ENCODE peak calls at places on chromosome 4, in five cellular contexts. V is GM23248, Z is HCT116, F is H9, M is fibroblast of lung. D is an unnamed sample.

GRCh38 chr4:75004755-75005668 is 72.1 kb downstream of the PARM1 start:
- DNase-seq in F (no peak), Z (no peak), V (no peak), M (peak; percentile 3), D (peak; percentile 70)

GRCh38 chr4:1471443-1472147 is 65.4 kb upstream of the NKX1-1 start:
- DNase-seq in V (peak; percentile 19), F (peak; percentile 28), Z (no peak), M (no peak), D (no peak)

GRCh38 chr4:121666091-121666679 is 30.6 kb downstream of the ANXA5 start:
- DNase-seq in M (no peak), Z (no peak), F (no peak), V (no peak), D (no peak)

GRCh38 chr4:3311095-3311372 is 18.2 kb downstream of the RGS12 start:
- DNase-seq in M (no peak), Z (no peak), V (no peak), F (peak; percentile 22), D (no peak)

GRCh38 chr4:87868482-87868881 is 35.7 kb downstream of the MEPE start:
- DNase-seq in M (no peak), Z (no peak), F (no peak), V (no peak), D (no peak)

GRCh38 chr4:10180603-10180926 is 64.0 kb upstream of the WDR1 start:
- DNase-seq in Z (no peak), F (no peak), V (no peak), M (no peak), D (no peak)

GRCh38 chr4:151548708-151549107 is 139.7 kb downstream of the FHIP1A start:
- DNase-seq in Z (no peak), M (no peak), F (no peak), V (no peak), D (no peak)

GRCh38 chr4:128394778-128395177 is 107.2 kb upstream of the PGRMC2 start:
- DNase-seq in V (peak; percentile 92), M (peak; percentile 80), F (no peak), Z (no peak), D (no peak)

GRCh38 chr4:101818362-101818761 is 27.8 kb downstream of the BANK1 start:
- DNase-seq in M (peak; percentile 78), Z (no peak), V (peak; percentile 45), F (no peak), D (no peak)

GRCh38 chr4:54233697-54234496 is 4.8 kb downstream of the PDGFRA start:
- DNase-seq in V (peak; percentile 91), M (peak; percentile 73), F (peak; percentile 73), Z (peak; percentile 57), D (peak; percentile 92)

GRCh38 chr4:119906277-119906676 is 160.4 kb downstream of the MAD2L1 start:
- DNase-seq in M (no peak), Z (no peak), F (no peak), V (no peak), D (no peak)

GRCh38 chr4:65021737-65022136 is 612.5 kb upstream of the TECRL start:
- DNase-seq in M (no peak), V (no peak), F (no peak), Z (no peak), D (no peak)

GRCh38 chr4:53928825-53929224 is 135.6 kb downstream of the CHIC2 start:
- DNase-seq in V (peak; percentile 61), F (no peak), M (peak; percentile 76), Z (no peak), D (no peak)

GRCh38 chr4:16492872-16493271 is 266.6 kb upstream of the TAPT1 start:
- DNase-seq in F (no peak), M (no peak), V (no peak), Z (no peak), D (no peak)

GRCh38 chr4:1842339-1842895 is 13.5 kb downstream of the LETM1 start:
- DNase-seq in F (peak; percentile 51), Z (no peak), V (peak; percentile 21), M (peak; percentile 15), D (no peak)

GRCh38 chr4:119581480-119581879 is 47.1 kb downstream of the PDE5A start:
- DNase-seq in F (no peak), V (no peak), Z (no peak), M (no peak), D (no peak)

GRCh38 chr4:86664959-86665358 is 70.8 kb downstream of the PTPN13 start:
- DNase-seq in M (peak; percentile 95), F (no peak), V (peak; percentile 80), Z (no peak), D (peak; percentile 6)

GRCh38 chr4:140298001-140298400 is 75.4 kb upstream of the SCOC start:
- DNase-seq in M (no peak), Z (no peak), F (no peak), V (no peak), D (no peak)

GRCh38 chr4:87037921-87038320 is 103.1 kb downstream of the AFF1 start:
- DNase-seq in Z (no peak), V (peak; percentile 56), M (no peak), F (no peak), D (no peak)

GRCh38 chr4:74628808-74629616 is 165.3 kb downstream of the BTC start:
- DNase-seq in V (peak; percentile 58), F (no peak), Z (no peak), M (no peak), D (peak; percentile 52)

GRCh38 chr4:164536829-164537228 is 217.1 kb upstream of the SMIM31 start:
- DNase-seq in M (peak; percentile 98), V (peak; percentile 84), Z (peak; percentile 48), F (no peak), D (peak; percentile 81)

GRCh38 chr4:33072340-33073089 is 2352.3 kb downstream of the PCDH7 start:
- DNase-seq in M (no peak), Z (no peak), V (no peak), F (no peak), D (no peak)

GRCh38 chr4:38621004-38621684 is 42.9 kb upstream of the KLF3 start:
- DNase-seq in Z (peak; percentile 29), V (peak; percentile 83), M (peak; percentile 63), F (no peak), D (peak; percentile 91)

GRCh38 chr4:680931-681645 is 6.7 kb downstream of the MYL5 start:
- DNase-seq in M (no peak), V (peak; percentile 66), Z (no peak), F (peak; percentile 77), D (peak; percentile 52)

GRCh38 chr4:138182838-138183426 is 59.2 kb downstream of the SLC7A11 start:
- DNase-seq in V (peak; percentile 70), F (no peak), Z (peak; percentile 45), M (peak; percentile 60), D (peak; percentile 67)

GRCh38 chr4:151792525-151792924 is 31.7 kb upstream of the GATB start:
- DNase-seq in M (no peak), Z (no peak), V (no peak), F (no peak), D (no peak)

GRCh38 chr4:113762851-113763172 is 1.3 kb upstream of the CAMK2D start:
- DNase-seq in V (no peak), F (no peak), M (no peak), Z (no peak), D (no peak)

GRCh38 chr4:132227349-132228165 is 921.5 kb upstream of the PCDH10 start:
- DNase-seq in M (peak; percentile 43), F (peak; percentile 82), V (peak; percentile 51), Z (peak; percentile 51), D (peak; percentile 76)

GRCh38 chr4:2786152-2786671 is 6.7 kb upstream of the SH3BP2 start:
- DNase-seq in F (no peak), Z (no peak), V (no peak), M (no peak), D (no peak)

GRCh38 chr4:138090145-138090917 is 151.8 kb downstream of the SLC7A11 start:
- DNase-seq in F (peak; percentile 42), Z (peak; percentile 76), M (peak; percentile 65), V (peak; percentile 74), D (peak; percentile 85)

GRCh38 chr4:117327491-117327890 is 242.1 kb upstream of the TRAM1L1 start:
- DNase-seq in M (peak; percentile 5), Z (no peak), V (no peak), F (no peak), D (no peak)

GRCh38 chr4:173513651-173514050 is 16.4 kb downstream of the HAND2 start:
- DNase-seq in Z (no peak), V (peak; percentile 70), F (no peak), M (no peak), D (no peak)

GRCh38 chr4:147830987-147831386 is 99.1 kb downstream of the ARHGAP10 start:
- DNase-seq in V (peak; percentile 70), F (no peak), Z (no peak), M (peak; percentile 74), D (peak; percentile 55)
- H3K4me2 ChIP-seq in V (peak overlapping the region; percentile 65), F (no peak overlapping the region), Z (peak overlapping the region; percentile 87), M (peak overlapping the region; percentile 64), D (peak overlapping the region; percentile 84)

GRCh38 chr4:123262080-123262479 is 134.5 kb upstream of the SPRY1 start:
- DNase-seq in F (no peak), Z (no peak), V (no peak), M (no peak), D (no peak)
- H3K27me3 ChIP-seq in F (no peaks in the 10 kb centered on the region), Z (no peaks in the 10 kb centered on the region), V (no peaks in the 10 kb centered on the region), M (no peaks in the 10 kb centered on the region), D (no peaks in the 10 kb centered on the region)

GRCh38 chr4:18020671-18021469 is 685 bp downstream of the LCORL start:
- DNase-seq in M (peak; percentile 88), Z (peak; percentile 45), F (peak; percentile 74), V (peak; percentile 87), D (peak; percentile 57)

GRCh38 chr4:18021470-18021719 is 160 bp downstream of the LCORL start:
- DNase-seq in Z (no peak), M (peak; percentile 38), V (no peak), F (no peak), D (no peak)

GRCh38 chr4:18022572-18023039 is 1.1 kb upstream of the LCORL start:
- DNase-seq in M (no peak), V (peak; percentile 24), Z (no peak), F (no peak), D (no peak)

GRCh38 chr4:18021720-18022571 is at the start of gene LCORL:
- DNase-seq in Z (peak; percentile 93), V (peak; percentile 98), M (peak; percentile 94), F (peak; percentile 96), D (peak; percentile 91)

DNA sequence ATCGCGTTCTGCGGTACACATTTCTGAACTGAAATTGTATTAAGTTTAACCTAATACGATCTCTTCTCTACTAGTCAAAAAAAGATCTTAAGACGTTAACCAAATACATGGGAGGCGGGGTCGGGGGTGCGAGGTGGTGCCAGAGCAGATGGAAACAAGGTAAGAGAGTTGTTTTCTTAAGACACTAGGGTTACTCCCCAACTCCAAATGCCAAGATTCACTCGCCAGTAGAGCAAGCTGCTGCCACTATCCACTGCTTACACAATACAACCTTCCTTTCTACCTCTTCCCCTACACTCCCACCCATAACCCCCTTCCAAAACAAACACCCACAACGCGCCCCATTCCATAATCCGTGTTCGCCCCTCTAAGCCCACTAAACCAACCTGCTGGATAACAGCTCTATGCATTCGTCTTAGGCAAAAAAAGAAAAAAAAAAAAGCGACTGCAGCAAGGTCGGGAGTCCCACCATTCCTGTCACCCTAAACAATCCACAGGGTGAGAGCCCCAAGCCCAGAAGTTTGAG is 1.3 kb downstream of the LCORL start:
- DNase-seq in M (peak; percentile 9), Z (no peak), V (peak; percentile 45), F (peak; percentile 29), D (peak; percentile 6)
- H2AFZ ChIP-seq in M (peak overlapping the region; percentile 94), Z (no peak overlapping the region), V (peak overlapping the region; percentile 99), F (no peak overlapping the region), D (peak overlapping the region; percentile 74)

DNA sequence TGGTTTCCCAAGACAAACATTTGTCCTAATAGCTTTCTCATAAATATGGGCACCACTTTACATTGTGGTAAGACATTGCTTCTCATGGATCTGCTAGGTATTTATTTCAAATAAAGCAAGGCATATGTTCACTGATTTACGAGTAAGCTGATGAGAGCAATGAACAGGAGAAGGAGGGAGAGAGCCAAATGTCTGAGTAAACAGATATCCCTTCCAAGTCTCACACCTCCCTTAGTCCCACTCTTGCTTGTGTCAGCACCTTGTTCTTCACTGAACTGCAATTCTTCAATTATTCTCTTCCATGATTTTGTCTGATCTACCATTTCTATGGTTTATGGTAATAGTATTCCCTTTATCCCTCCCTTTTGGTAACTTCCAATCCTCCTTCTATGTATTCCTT is 15.9 kb downstream of the C1QTNF7 start:
- DNase-seq in M (no peak), Z (no peak), V (no peak), F (no peak), D (no peak)
- H3K4me2 ChIP-seq in M (no peak overlapping the region), Z (no peak overlapping the region), V (no peak overlapping the region), F (no peak overlapping the region), D (no peak overlapping the region)